ENCODE peak calls at places on chromosomes 7 and 10, in seven cellular contexts. O is HCT116; E is body of pancreas; V is CD8-positive, alpha-beta T cell; T is prostate gland; W is brain microvascular endothelial cell; F is coronary artery. C is an unnamed sample.

GRCh38 chr7:118352854-118353453 is 128.4 kb downstream of the ANKRD7 start:
- DNase-seq in O (peak), E (no peak), V (no peak), T (no peak), W (no peak), F (no peak), C (no peak)

GRCh38 chr10:52106895-52107294 is 207.2 kb upstream of the DKK1 start:
- DNase-seq in O (no peak), E (no peak), V (no peak), T (no peak), W (peak), F (no peak), C (no peak)

GRCh38 chr10:60203993-60204618 is 185.6 kb downstream of the ANK3 start:
- DNase-seq in O (peak), E (no peak), V (no peak), T (no peak), W (peak), F (no peak), C (no peak)

GRCh38 chr7:36175872-36176271 is 22.8 kb downstream of the EEPD1 start:
- DNase-seq in O (no peak), E (no peak), V (no peak), T (no peak), W (no peak), F (no peak), C (no peak)

GRCh38 chr10:60645928-60646433 is 132.3 kb upstream of the CDK1 start:
- DNase-seq in O (no peak), E (no peak), V (no peak), T (no peak), W (no peak), F (no peak), C (no peak)

GRCh38 chr10:122132331-122132755 is 138.8 kb upstream of the BTBD16 start:
- DNase-seq in O (no peak), E (no peak), V (no peak), T (no peak), W (no peak), F (no peak), C (no peak)

GRCh38 chr10:88196298-88196697 is 332.9 kb downstream of the PTEN start:
- DNase-seq in O (no peak), E (no peak), V (no peak), T (no peak), W (no peak), F (no peak), C (no peak)

GRCh38 chr7:111168182-111168581 is 77.3 kb downstream of the LRRN3 start:
- DNase-seq in O (no peak), E (no peak), V (no peak), T (no peak), W (peak), F (no peak), C (no peak)

GRCh38 chr7:139441961-139442360 is 41.5 kb downstream of the KLRG2 start:
- DNase-seq in O (no peak), E (no peak), V (no peak), T (peak), W (no peak), F (no peak), C (peak)

GRCh38 chr7:101739757-101740398 is 77.5 kb upstream of the CUX1 start:
- DNase-seq in O (no peak), E (peak), V (no peak), T (no peak), W (no peak), F (no peak), C (no peak)

GRCh38 chr7:138838166-138838565 is 40.2 kb upstream of the ATP6V0A4 start:
- DNase-seq in O (no peak), E (no peak), V (no peak), T (no peak), W (no peak), F (no peak), C (no peak)

GRCh38 chr7:73308074-73308664 is 457 bp downstream of the NSUN5 start:
- DNase-seq in O (no peak), E (no peak), V (no peak), T (no peak), W (no peak), F (no peak), C (no peak)

GRCh38 chr7:50216626-50217025 is 87.9 kb upstream of the IKZF1 start:
- DNase-seq in O (no peak), E (no peak), V (no peak), T (no peak), W (no peak), F (no peak), C (no peak)

GRCh38 chr7:104661575-104661974 is 333.2 kb downstream of the LHFPL3 start:
- DNase-seq in O (no peak), E (no peak), V (no peak), T (no peak), W (no peak), F (no peak), C (no peak)

GRCh38 chr7:108570146-108570755 is 577 bp downstream of the DNAJB9 start:
- DNase-seq in O (peak), E (peak), V (peak), T (peak), W (peak), F (peak), C (no peak)

GRCh38 chr10:121481222-121481621 is 117.0 kb downstream of the FGFR2 start:
- DNase-seq in O (no peak), E (no peak), V (no peak), T (no peak), W (no peak), F (no peak), C (no peak)

GRCh38 chr7:128094111-128094570 is 62.9 kb upstream of the LRRC4 start:
- DNase-seq in O (no peak), E (no peak), V (no peak), T (no peak), W (no peak), F (no peak), C (no peak)

GRCh38 chr7:47470567-47471357 is 111.1 kb downstream of the TNS3 start:
- DNase-seq in O (no peak), E (peak), V (no peak), T (peak), W (no peak), F (no peak), C (no peak)

GRCh38 chr10:50614444-50615137 is 9.2 kb downstream of the SGMS1 start:
- DNase-seq in O (peak), E (peak), V (no peak), T (no peak), W (no peak), F (no peak), C (no peak)

GRCh38 chr10:52423369-52423768 is 109.3 kb downstream of the DKK1 start:
- DNase-seq in O (no peak), E (no peak), V (no peak), T (no peak), W (peak), F (no peak), C (no peak)

GRCh38 chr7:1040790-1041189 is 3.6 kb upstream of the GPR146 start:
- DNase-seq in O (no peak), E (no peak), V (no peak), T (no peak), W (peak), F (no peak), C (no peak)

GRCh38 chr10:97434557-97434956 is 8.6 kb downstream of the PGAM1 start:
- DNase-seq in O (no peak), E (no peak), V (no peak), T (no peak), W (no peak), F (no peak), C (no peak)

GRCh38 chr10:129952771-129953489 is 11.1 kb downstream of the EBF3 start:
- DNase-seq in O (no peak), E (no peak), V (no peak), T (no peak), W (no peak), F (no peak), C (no peak)

GRCh38 chr10:93703066-93703465 is 674 bp upstream of the FRA10AC1 start:
- DNase-seq in O (no peak), E (no peak), V (no peak), T (peak), W (no peak), F (no peak), C (no peak)

GRCh38 chr10:50917486-50917885 is 32.1 kb upstream of the A1CF start:
- DNase-seq in O (no peak), E (no peak), V (no peak), T (no peak), W (peak), F (no peak), C (peak)

GRCh38 chr10:102421645-102422585 is 1.3 kb downstream of the FBXL15 start:
- DNase-seq in O (no peak), E (peak), V (no peak), T (no peak), W (no peak), F (no peak), C (no peak)

GRCh38 chr7:8217200-8218068 is 44.5 kb downstream of the ICA1 start:
- DNase-seq in O (peak), E (no peak), V (no peak), T (peak), W (peak), F (no peak), C (no peak)

GRCh38 chr10:117221156-117221711 is 19.7 kb upstream of the SLC18A2 start:
- DNase-seq in O (peak), E (no peak), V (no peak), T (no peak), W (peak), F (no peak), C (no peak)

GRCh38 chr10:71475243-71475871 is 78.6 kb downstream of the CDH23 start:
- DNase-seq in O (no peak), E (peak), V (no peak), T (no peak), W (no peak), F (no peak), C (no peak)

GRCh38 chr10:112349521-112350085 is 24.3 kb upstream of the ACSL5 start:
- DNase-seq in O (no peak), E (no peak), V (no peak), T (no peak), W (no peak), F (peak), C (no peak)

GRCh38 chr7:48170506-48170905 is 752 bp upstream of the ABCA13 start:
- DNase-seq in O (no peak), E (no peak), V (no peak), T (no peak), W (no peak), F (no peak), C (no peak)

GRCh38 chr10:73773152-73773879 is 8.5 kb upstream of the CHCHD1 start:
- DNase-seq in O (no peak), E (no peak), V (no peak), T (no peak), W (no peak), F (no peak), C (no peak)

GRCh38 chr7:153524070-153524601 is 528.1 kb upstream of the DPP6 start:
- DNase-seq in O (no peak), E (no peak), V (no peak), T (no peak), W (no peak), F (no peak), C (no peak)

GRCh38 chr7:42099076-42099836 is 137.8 kb downstream of the GLI3 start:
- DNase-seq in O (no peak), E (no peak), V (no peak), T (no peak), W (no peak), F (no peak), C (no peak)

GRCh38 chr10:600876-601275 is 88.6 kb downstream of the DIP2C start:
- DNase-seq in O (no peak), E (peak), V (no peak), T (peak), W (no peak), F (no peak), C (no peak)

GRCh38 chr10:602391-603005 is 87.0 kb downstream of the DIP2C start:
- DNase-seq in O (no peak), E (peak), V (no peak), T (no peak), W (no peak), F (no peak), C (no peak)

GRCh38 chr10:600234-600633 is 89.2 kb downstream of the DIP2C start:
- DNase-seq in O (no peak), E (no peak), V (no peak), T (no peak), W (no peak), F (no peak), C (no peak)

GRCh38 chr10:599767-600166 is 89.7 kb downstream of the DIP2C start:
- DNase-seq in O (no peak), E (no peak), V (no peak), T (no peak), W (no peak), F (no peak), C (no peak)

GRCh38 chr10:601356-601963 is 88.0 kb downstream of the DIP2C start:
- DNase-seq in O (no peak), E (peak), V (no peak), T (no peak), W (no peak), F (no peak), C (no peak)
- H3K27ac ChIP-seq in O (no peak), E (peak), V (no peak), T (no peak), W (no peak), F (peak), C (no peak)

GRCh38 chr7:106114735-106115383 is 2.7 kb upstream of the SYPL1 start:
- DNase-seq in O (no peak), E (no peak), V (no peak), T (no peak), W (no peak), F (no peak), C (no peak)
- H3K27ac ChIP-seq in O (no peak), E (no peak), V (peak), T (peak), W (no peak), F (no peak), C (no peak)

GRCh38 chr7:120460928-120461327 is 188.0 kb downstream of the KCND2 start:
- DNase-seq in O (no peak), E (no peak), V (no peak), T (no peak), W (no peak), F (no peak), C (no peak)

DNA sequence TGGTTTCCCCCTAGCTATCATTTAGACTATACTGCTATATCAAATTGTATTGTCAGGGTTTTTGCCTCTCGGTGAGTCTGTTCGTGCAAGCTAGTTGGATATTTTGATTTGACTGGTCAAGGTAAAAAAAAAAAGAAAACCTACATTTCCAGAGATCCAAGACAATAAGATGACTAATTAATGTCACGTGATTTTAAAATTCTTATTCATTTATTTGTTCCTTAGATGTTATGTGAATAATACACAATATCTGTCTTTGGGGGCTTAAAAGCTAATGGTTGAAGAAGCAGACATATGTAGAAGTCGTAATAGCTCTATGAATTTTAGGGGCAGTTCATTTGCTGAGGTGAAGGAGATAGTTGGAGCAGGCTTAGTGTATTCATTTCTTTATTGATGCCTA is 191.1 kb downstream of the KCND2 start:
- DNase-seq in O (no peak), E (no peak), V (no peak), T (no peak), W (no peak), F (no peak), C (no peak)
- H3K27ac ChIP-seq in O (no peak), E (no peak), V (no peak), T (no peak), W (no peak), F (no peak), C (no peak)

GRCh38 chr7:45874408-45875131 is 1.7 kb upstream of the CCDC201 start:
- DNase-seq in O (no peak), E (no peak), V (no peak), T (no peak), W (peak), F (no peak), C (no peak)
- H3K27ac ChIP-seq in O (no peak), E (no peak), V (no peak), T (no peak), W (peak), F (no peak), C (peak)

DNA sequence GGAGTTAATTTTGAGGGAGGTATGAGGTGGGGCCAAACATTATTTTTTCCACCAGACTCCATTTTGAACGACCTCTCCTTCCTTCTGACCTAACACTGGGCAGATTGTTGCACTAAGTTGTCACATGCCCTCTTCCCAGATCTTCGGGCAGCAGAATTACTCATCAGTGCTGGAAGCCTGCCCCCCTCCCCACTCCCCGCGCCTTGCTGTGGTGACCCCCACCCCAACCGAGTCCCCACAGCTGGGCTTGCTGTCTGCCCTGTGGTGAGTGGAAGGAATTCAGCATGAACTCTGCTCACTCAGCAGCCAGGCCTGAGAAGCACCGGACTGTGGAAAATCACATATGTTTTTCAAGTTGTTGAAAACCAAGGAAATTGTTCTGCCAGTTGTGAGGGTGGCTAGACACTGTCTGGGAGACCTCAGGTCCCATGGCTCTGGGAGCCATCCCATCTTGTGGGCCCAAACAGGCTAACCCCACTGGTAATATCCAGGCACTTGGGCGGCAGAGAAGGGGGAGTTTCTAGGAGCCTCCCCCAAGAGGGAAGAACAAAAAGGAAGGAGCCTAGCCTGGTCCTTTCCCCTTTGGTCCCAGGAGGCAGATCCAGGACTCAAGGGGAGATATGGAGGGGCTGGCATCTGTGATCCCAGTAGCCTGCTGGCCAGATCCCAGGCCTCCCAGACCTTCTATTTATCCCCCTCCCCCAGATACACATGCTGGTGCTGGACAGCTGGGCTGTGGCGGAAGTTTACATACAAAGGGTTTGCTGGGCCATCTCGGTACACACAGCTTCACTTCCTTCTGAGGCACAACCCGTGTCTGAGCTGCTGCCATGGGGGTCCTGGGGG is 3.5 kb upstream of the AEBP1 start:
- DNase-seq in O (no peak), E (no peak), V (no peak), T (no peak), W (peak), F (no peak), C (no peak)
- H3K27ac ChIP-seq in O (no peak), E (no peak), V (no peak), T (no peak), W (peak), F (peak), C (no peak)

C was measured in epithelial cell of prostate.